ENCODE peak calls at places on chromosomes 1 and 21, in nine cellular contexts. V, W, U, M, B, P, F, H and E are unnamed samples. For H3K36me3, the result is how much of the 10 kb centered on the place peaks cover.

GRCh38 chr1:24860841-24861240 is 69.2 kb downstream of the RUNX3 start:
- DNase-seq in U (no peak), P (no peak), B (no peak), W (no peak), H (no peak), F (no peak), V (no peak), M (no peak), E (no peak)

GRCh38 chr1:84260852-84261518 is 40.5 kb upstream of the SAMD13 start:
- DNase-seq in H (no peak), V (no peak), F (no peak), W (no peak), P (no peak), M (peak), B (no peak), U (no peak), E (no peak)

GRCh38 chr1:231421971-231422797 is at the start of gene EGLN1:
- DNase-seq in M (peak), U (peak), F (peak), P (peak), B (peak), H (peak), V (peak), W (peak), E (peak)

GRCh38 chr1:113191579-113192076 is 118.6 kb downstream of the LRIG2 start:
- DNase-seq in F (no peak), H (no peak), W (peak), M (no peak), B (no peak), V (no peak), U (no peak), P (peak), E (no peak)

GRCh38 chr1:108817016-108817415 is 39.9 kb downstream of the AKNAD1 start:
- DNase-seq in F (no peak), V (no peak), H (no peak), U (no peak), M (peak), B (no peak), P (no peak), W (peak), E (peak)

GRCh38 chr1:9112961-9113880 is 15.7 kb downstream of the GPR157 start:
- DNase-seq in F (no peak), H (no peak), M (peak), P (no peak), B (no peak), V (peak), W (peak), U (no peak), E (no peak)

GRCh38 chr1:1021010-1021845 is 1.3 kb downstream of the AGRN start:
- DNase-seq in B (peak), H (peak), P (no peak), M (no peak), U (no peak), W (peak), F (no peak), V (no peak), E (peak)

GRCh38 chr1:31732343-31732742 is 28.5 kb upstream of the COL16A1 start:
- DNase-seq in B (no peak), U (no peak), P (no peak), H (no peak), M (no peak), F (no peak), V (no peak), W (no peak), E (no peak)

GRCh38 chr1:34858901-34859441 is 578 bp downstream of the SMIM12 start:
- DNase-seq in M (no peak), F (no peak), P (no peak), B (no peak), W (no peak), U (no peak), H (no peak), V (peak), E (no peak)

GRCh38 chr1:156152628-156153027 is 757 bp upstream of the SEMA4A start:
- DNase-seq in B (no peak), W (no peak), U (no peak), M (no peak), F (no peak), P (no peak), V (no peak), H (no peak), E (no peak)

GRCh38 chr1:19374402-19374801 is 62.3 kb downstream of the SLC66A1 start:
- DNase-seq in P (no peak), F (no peak), W (no peak), H (peak), V (no peak), B (no peak), M (no peak), U (no peak), E (no peak)

GRCh38 chr1:150164224-150164623 is 14.5 kb downstream of the PLEKHO1 start:
- DNase-seq in M (no peak), F (no peak), H (no peak), V (no peak), W (no peak), P (no peak), U (no peak), B (no peak), E (no peak)

GRCh38 chr1:234488054-234488953 is 9.3 kb upstream of the TARBP1 start:
- DNase-seq in P (no peak), W (no peak), U (no peak), F (no peak), M (no peak), V (peak), B (no peak), H (no peak), E (no peak)

GRCh38 chr1:198162091-198162767 is 5.4 kb downstream of the NEK7 start:
- DNase-seq in F (no peak), M (peak), V (no peak), H (no peak), W (peak), U (no peak), P (no peak), B (no peak), E (no peak)

GRCh38 chr1:71438626-71439025 is 357.8 kb upstream of the ZRANB2 start:
- DNase-seq in V (no peak), U (no peak), M (no peak), H (peak), B (no peak), P (no peak), W (no peak), F (no peak), E (no peak)

GRCh38 chr1:100565533-100565932 is 27.6 kb downstream of the GPR88 start:
- DNase-seq in U (no peak), V (no peak), W (no peak), F (no peak), P (no peak), H (no peak), B (no peak), M (no peak), E (no peak)

GRCh38 chr1:111221633-111222286 is 5.8 kb upstream of the CHI3L2 start:
- DNase-seq in P (no peak), M (no peak), F (no peak), V (no peak), U (no peak), W (peak), B (no peak), H (no peak), E (no peak)

GRCh38 chr1:116067564-116067887 is 43.7 kb upstream of the MAB21L3 start:
- DNase-seq in B (no peak), W (no peak), H (no peak), F (no peak), P (no peak), U (no peak), V (no peak), M (no peak), E (no peak)

GRCh38 chr1:145782166-145783099 is 41.5 kb downstream of the RNF115 start:
- DNase-seq in B (no peak), F (no peak), H (no peak), W (no peak), P (peak), V (no peak), U (peak), M (peak), E (no peak)

GRCh38 chr1:55064071-55064581 is 24.8 kb downstream of the PCSK9 start:
- DNase-seq in F (peak), B (no peak), U (no peak), M (no peak), W (no peak), P (no peak), V (peak), H (peak), E (no peak)

GRCh38 chr1:151898519-151898991 is 10.8 kb downstream of the THEM4 start:
- DNase-seq in H (no peak), V (no peak), W (peak), B (peak), U (no peak), P (no peak), M (no peak), F (no peak), E (no peak)

GRCh38 chr1:160644399-160644798 is 2.4 kb downstream of the SLAMF1 start:
- DNase-seq in P (no peak), W (no peak), H (no peak), F (no peak), B (no peak), M (no peak), V (no peak), U (no peak), E (no peak)

GRCh38 chr21:43646550-43647260 is 12.6 kb downstream of the HSF2BP start:
- DNase-seq in B (peak), U (peak), M (peak), W (peak), F (peak), H (peak), V (peak), P (peak), E (peak)

GRCh38 chr1:28684937-28685336 is 16.4 kb downstream of the GMEB1 start:
- DNase-seq in P (no peak), W (no peak), V (no peak), U (no peak), F (no peak), H (no peak), B (no peak), M (no peak), E (no peak)

GRCh38 chr1:70818391-70818790 is 229.2 kb downstream of the PTGER3 start:
- DNase-seq in V (no peak), U (no peak), M (no peak), P (no peak), H (no peak), B (no peak), W (no peak), F (no peak), E (no peak)

GRCh38 chr1:39992888-39993287 is 37.9 kb downstream of the MFSD2A start:
- DNase-seq in M (no peak), U (no peak), V (no peak), F (no peak), H (no peak), P (no peak), W (no peak), B (no peak), E (no peak)

GRCh38 chr1:225004396-225004795 is 74.9 kb downstream of the DNAH14 start:
- DNase-seq in M (no peak), W (no peak), F (no peak), H (peak), U (no peak), V (no peak), P (no peak), B (no peak), E (no peak)

GRCh38 chr1:15426492-15427279 is 11.6 kb upstream of the CTRC start:
- DNase-seq in P (no peak), M (no peak), W (peak), B (no peak), V (no peak), U (no peak), H (no peak), F (peak), E (no peak)

GRCh38 chr1:11930571-11931445 is 3.7 kb upstream of the PLOD1 start:
- DNase-seq in F (no peak), V (no peak), U (no peak), B (no peak), M (peak), H (no peak), P (no peak), W (no peak), E (no peak)

GRCh38 chr1:22437573-22437972 is 14.1 kb upstream of the ZBTB40 start:
- DNase-seq in P (no peak), U (no peak), V (no peak), M (no peak), W (no peak), H (no peak), F (no peak), B (no peak), E (no peak)

GRCh38 chr21:38054334-38054733 is 138.1 kb upstream of the KCNJ6 start:
- DNase-seq in U (no peak), P (no peak), B (no peak), V (no peak), H (no peak), F (no peak), W (no peak), M (no peak), E (no peak)

GRCh38 chr1:207828485-207829158 is 76.8 kb downstream of the CD46 start:
- DNase-seq in P (peak), U (peak), B (peak), F (peak), V (no peak), H (peak), W (peak), M (peak), E (peak)

DNA sequence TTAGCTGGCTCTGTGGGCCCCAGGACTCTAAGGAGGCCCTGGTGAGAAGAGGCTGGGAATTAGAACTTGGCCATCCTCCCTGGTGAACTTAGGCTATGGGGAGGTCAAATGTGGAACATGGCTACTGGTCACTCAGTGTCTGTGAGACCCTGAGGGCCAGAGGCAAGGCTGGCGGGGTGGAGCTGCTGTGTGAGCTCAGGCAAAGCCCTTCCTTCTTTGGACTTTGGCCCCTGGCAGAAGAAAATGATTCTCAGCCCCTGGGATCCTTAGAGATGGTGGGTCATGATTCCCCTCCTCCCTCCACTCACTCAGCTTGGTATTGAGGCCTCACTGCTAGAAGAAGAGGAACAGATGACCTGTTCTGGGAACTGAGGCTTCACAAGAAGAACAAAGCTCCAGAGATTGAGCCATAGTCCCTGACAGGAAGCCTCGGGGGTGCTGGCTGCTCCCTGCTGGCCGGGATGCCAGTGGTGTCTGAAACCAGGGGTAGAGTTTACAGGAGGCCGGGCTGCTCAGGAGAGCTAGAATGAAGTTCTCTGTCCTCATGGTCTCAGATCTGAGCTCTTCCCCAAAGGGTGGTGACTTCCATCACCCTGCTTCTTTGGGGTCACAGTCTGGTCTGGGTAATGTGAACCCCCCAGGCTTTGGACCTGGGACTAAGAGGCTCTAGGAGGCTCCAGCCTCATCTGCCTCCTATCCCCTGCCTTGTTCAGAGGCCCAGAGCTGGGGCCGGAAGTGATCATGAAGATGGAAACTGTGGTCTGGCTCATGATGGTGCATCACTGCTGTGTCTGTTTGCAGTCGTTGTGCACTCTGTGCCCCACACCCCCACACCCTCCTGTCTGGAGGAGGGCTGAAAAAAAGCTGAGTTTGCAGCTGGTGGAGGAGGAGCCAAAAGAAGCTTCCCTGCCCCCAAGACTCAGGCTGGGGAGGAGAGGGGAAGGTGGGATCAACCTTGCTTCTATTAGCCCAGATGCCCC is 905 bp downstream of the BTBD19 start:
- DNase-seq in V (peak), W (peak), F (no peak), M (peak), B (peak), P (no peak), U (no peak), H (no peak), E (no peak)
- TF ChIP-seq POLR2AphosphoS5 in V (peak), W (peak), F (no peak), M (peak), B (no peak), P (no peak), U (no peak), H (no peak), E (no peak)

DNA sequence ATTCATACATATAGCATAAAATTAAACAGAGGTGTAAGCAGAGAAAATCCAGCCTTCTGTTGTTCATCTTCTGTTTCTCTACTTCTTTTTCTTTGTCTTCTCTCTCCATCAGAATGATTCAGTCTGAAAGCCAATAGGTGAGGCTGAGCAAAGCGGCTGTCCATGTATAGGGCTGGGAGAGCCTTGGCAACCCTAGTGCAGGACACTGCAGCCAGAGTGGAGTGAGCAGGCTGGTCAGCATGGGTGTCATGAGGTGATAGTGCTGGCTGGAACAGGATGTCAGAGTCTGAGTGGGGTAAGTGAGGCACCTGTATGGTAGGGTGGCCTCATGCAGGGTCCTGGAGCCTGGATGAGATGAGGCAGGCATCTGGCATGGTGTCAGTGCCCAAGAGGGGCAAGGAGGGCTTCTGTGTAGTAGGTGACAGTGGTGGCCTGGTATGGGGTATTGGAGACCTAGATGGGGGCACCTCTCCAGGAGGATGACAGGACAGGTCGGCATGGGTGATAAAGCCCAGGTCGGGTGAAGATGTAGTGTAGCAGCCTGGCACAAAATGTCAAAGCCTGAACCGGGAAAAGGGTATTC is 45.5 kb upstream of the GTF2B start:
- DNase-seq in V (no peak), B (no peak), W (no peak), H (no peak), U (no peak), P (no peak), M (no peak), F (no peak), E (no peak)
- H3K36me3 ChIP-seq in V (half or more), B (half or more), W (under half), H (under half), U (under half), P (under half), M (under half), F (under half), E (under half)

GRCh38 chr1:30125024-30125423 is 598.4 kb downstream of the MATN1 start:
- DNase-seq in V (no peak), B (no peak), U (no peak), W (no peak), M (no peak), F (no peak), P (no peak), H (no peak), E (no peak)

GRCh38 chr1:30123036-30123535 is 600.3 kb downstream of the MATN1 start:
- DNase-seq in H (no peak), B (no peak), P (no peak), W (no peak), U (no peak), V (no peak), M (no peak), F (no peak), E (no peak)

GRCh38 chr1:30126839-30127238 is 596.5 kb downstream of the MATN1 start:
- DNase-seq in F (no peak), H (no peak), U (no peak), V (no peak), P (no peak), B (no peak), M (no peak), W (peak), E (no peak)

GRCh38 chr1:30125449-30126170 is 597.8 kb downstream of the MATN1 start:
- DNase-seq in V (no peak), W (no peak), P (no peak), B (no peak), F (no peak), H (no peak), M (no peak), U (no peak), E (no peak)

GRCh38 chr1:30123896-30124295 is 599.5 kb downstream of the MATN1 start:
- DNase-seq in P (no peak), F (no peak), M (no peak), B (no peak), V (no peak), W (peak), H (no peak), U (no peak), E (no peak)
- TF ChIP-seq POLR2AphosphoS5 in P (no peak), F (no peak), M (no peak), B (no peak), V (no peak), W (no peak), H (no peak), U (no peak), E (no peak)

GRCh38 chr1:94530373-94530878 is 11.1 kb downstream of the F3 start:
- DNase-seq in B (no peak), V (no peak), P (no peak), F (no peak), M (no peak), U (no peak), H (no peak), W (no peak), E (no peak)
- H3K36me3 ChIP-seq in B (half or more), V (under half), P (under half), F (under half), M (under half), U (under half), H (under half), W (under half), E (under half)

GRCh38 chr1:236523704-236524141 is at the start of gene LGALS8:
- DNase-seq in U (no peak), B (peak), M (peak), H (peak), P (peak), F (peak), V (peak), W (peak), E (peak)
- TF ChIP-seq POLR2AphosphoS5 in U (peak), B (peak), M (peak), H (no peak), P (peak), F (peak), V (peak), W (peak), E (peak)

DNA sequence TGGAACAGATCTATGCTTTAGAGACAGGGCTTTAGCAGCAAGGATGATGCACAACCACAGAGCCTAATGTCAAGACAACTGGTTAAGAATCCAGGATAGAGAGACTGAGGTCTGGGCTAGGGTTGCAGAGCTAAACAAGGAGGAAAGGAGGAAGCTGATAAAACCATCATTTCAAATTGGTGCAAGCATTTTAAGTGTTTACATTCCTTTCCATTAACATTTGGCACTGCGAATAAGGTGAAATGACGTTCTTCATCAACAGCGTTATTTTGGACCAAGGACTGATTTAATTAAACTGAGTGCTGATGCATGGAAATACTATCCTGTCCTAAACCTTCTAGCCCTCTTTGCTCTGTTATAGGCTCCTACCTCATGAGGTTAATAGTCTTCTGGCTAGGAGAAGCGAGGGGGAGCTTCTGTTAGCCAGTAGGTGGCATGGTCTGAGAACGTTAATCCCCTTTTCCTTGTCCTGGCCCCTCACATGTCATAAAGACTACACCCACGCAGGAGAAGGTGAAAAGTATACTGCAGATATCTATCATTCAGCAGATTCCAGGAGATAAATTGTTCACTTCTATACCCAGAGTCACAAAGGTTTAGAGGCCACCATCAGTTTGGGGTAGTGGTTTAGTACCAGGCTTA is 7.6 kb upstream of the C1orf21 start:
- DNase-seq in V (no peak), U (no peak), M (no peak), W (no peak), P (no peak), H (peak), B (no peak), F (no peak), E (no peak)
- H3K36me3 ChIP-seq in V (under half), U (under half), M (under half), W (under half), P (under half), H (under half), B (under half), F (under half), E (under half)